ENCODE peak calls at places on chromosomes 2 and 18, in five cellular contexts. V is H1, K is trophoblast cell, Q is mesenchymal stem cell, Z is neuronal stem cell. O is an unnamed sample. For H3K79me1, the result is how much of the 10 kb centered on the place peaks cover.

GRCh38 chr2:97806738-97807618 is 93.6 kb downstream of the ZAP70 start:
- DNase-seq in V (peak), K (peak), Q (peak), Z (peak), O (peak)

GRCh38 chr2:239881561-239882320 is 143.4 kb downstream of the NDUFA10 start:
- DNase-seq in V (no peak), K (no peak), Q (no peak), Z (no peak), O (peak)

GRCh38 chr2:100654611-100655010 is 91.8 kb downstream of the PDCL3 start:
- DNase-seq in V (no peak), K (no peak), Q (no peak), Z (no peak), O (no peak)

GRCh38 chr2:105317937-105318336 is 11.6 kb downstream of the TGFBRAP1 start:
- DNase-seq in V (no peak), K (no peak), Q (no peak), Z (no peak), O (no peak)

GRCh38 chr2:61016392-61017002 is 1.0 kb upstream of the PEX13 start:
- DNase-seq in V (no peak), K (no peak), Q (no peak), Z (no peak), O (no peak)

GRCh38 chr2:96933528-96933927 is 52.9 kb downstream of the FAM178B start:
- DNase-seq in V (no peak), K (no peak), Q (no peak), Z (no peak), O (no peak)

GRCh38 chr2:137192366-137193315 is 427.3 kb downstream of the THSD7B start:
- DNase-seq in V (no peak), K (no peak), Q (peak), Z (no peak), O (no peak)

GRCh38 chr2:151007365-151007764 is 254.3 kb downstream of the RBM43 start:
- DNase-seq in V (no peak), K (no peak), Q (no peak), Z (no peak), O (no peak)

GRCh38 chr2:239824051-239824694 is 201.0 kb downstream of the NDUFA10 start:
- DNase-seq in V (peak), K (no peak), Q (no peak), Z (peak), O (peak)

GRCh38 chr18:42548493-42548892 is 567.0 kb downstream of the RIT2 start:
- DNase-seq in V (no peak), K (no peak), Q (no peak), Z (no peak), O (no peak)

GRCh38 chr2:96825057-96825456 is 9.0 kb downstream of the CNNM3 start:
- DNase-seq in V (no peak), K (no peak), Q (no peak), Z (no peak), O (no peak)

GRCh38 chr2:203361922-203362321 is 33.7 kb downstream of the ABI2 start:
- DNase-seq in V (no peak), K (no peak), Q (no peak), Z (no peak), O (no peak)

GRCh38 chr2:53896864-53897263 is 37.1 kb upstream of the GPR75 start:
- DNase-seq in V (no peak), K (no peak), Q (peak), Z (no peak), O (no peak)

GRCh38 chr2:179932786-179933185 is 71.4 kb upstream of the ZNF385B start:
- DNase-seq in V (no peak), K (no peak), Q (no peak), Z (no peak), O (no peak)

GRCh38 chr18:24274822-24275221 is 122.8 kb downstream of the OSBPL1A start:
- DNase-seq in V (no peak), K (no peak), Q (no peak), Z (no peak), O (no peak)

GRCh38 chr2:29749041-29749440 is 172.3 kb downstream of the ALK start:
- DNase-seq in V (no peak), K (no peak), Q (no peak), Z (no peak), O (no peak)

GRCh38 chr2:74746480-74746879 is 87.4 kb upstream of the HK2 start:
- DNase-seq in V (no peak), K (peak), Q (no peak), Z (no peak), O (no peak)
- H2BK12ac ChIP-seq in V (no peak), K (no peak), Q (peak), Z (no peak), O (no peak)

DNA sequence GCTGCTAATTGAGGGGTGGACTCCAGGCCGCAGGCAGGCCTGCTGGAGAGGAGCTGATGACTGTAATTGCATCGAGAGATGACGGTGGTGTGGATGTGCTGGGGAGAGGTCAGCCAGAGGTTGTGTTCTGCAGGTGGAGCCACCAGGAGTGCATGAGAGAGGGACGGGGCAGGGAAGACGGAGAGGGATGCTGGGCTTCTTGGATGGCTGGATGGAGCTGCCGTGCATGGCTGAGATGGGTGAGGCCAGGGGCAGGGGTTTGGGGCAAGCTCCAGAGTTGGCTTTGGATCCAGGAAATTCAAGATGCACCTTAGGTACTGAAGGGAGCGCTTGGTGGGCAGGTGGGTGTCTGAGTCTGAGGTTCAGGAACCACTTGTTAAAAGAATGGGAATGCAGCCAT is 77.2 kb downstream of the SH3BP4 start:
- DNase-seq in V (no peak), K (no peak), Q (no peak), Z (no peak), O (no peak)
- H3K79me1 ChIP-seq in V (under half), K (under half), Q (under half), Z (under half), O (under half)

DNA sequence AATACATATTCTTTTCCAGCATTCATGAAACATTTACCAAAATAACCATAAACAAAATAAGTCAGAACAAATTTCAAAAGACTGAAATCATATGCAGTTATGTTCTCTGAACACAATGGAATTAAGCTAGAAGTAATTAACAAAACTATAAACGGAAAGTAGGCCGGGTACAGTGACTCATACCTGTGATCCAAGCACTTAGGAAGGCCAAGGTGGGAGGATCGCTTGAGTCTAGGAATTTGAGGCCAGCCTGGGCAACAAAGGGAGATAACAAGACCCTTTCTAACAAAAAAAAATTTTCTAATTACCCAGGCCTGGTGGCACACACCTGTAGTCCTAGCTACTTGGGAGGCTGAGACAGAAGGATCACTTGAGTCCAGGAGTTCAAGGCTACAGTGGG is 14.9 kb downstream of the ATAD2B start:
- DNase-seq in V (no peak), K (peak), Q (no peak), Z (no peak), O (no peak)
- H2BK12ac ChIP-seq in V (no peak), K (no peak), Q (no peak), Z (no peak), O (no peak)

GRCh38 chr2:69059731-69060290 is 46.8 kb downstream of the ANTXR1 start:
- DNase-seq in V (no peak), K (no peak), Q (no peak), Z (no peak), O (no peak)
- H3K79me1 ChIP-seq in V (under half), K (under half), Q (under half), Z (under half), O (under half)

DNA sequence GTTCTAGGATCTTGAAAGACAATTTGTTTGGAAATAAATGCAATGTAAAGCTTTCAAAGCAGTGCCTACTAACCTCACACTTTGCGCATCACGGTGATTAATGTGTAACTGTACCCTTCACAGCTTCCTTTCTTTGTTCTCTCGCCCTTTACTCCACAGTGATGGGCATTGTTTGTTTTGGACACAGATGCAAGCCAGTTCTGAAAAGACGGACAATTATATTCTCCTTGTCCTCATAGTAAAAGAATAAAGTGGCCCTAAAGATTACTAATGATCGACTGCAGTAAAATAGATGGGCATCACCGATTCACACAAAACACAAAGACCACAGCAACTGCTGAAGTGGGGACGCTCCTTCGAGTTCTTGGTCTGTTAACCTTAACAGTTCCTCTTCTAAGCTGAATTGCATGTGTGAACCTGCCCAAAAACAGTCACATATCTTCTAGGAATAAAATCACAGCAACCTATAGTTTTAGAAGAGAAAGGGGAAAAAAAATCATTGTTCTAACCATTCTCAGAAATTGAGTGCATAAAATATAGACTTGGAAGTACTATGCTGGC is 7.7 kb downstream of the L3MBTL4 start:
- DNase-seq in V (no peak), K (no peak), Q (no peak), Z (no peak), O (no peak)
- H2BK12ac ChIP-seq in V (no peak), K (no peak), Q (no peak), Z (no peak), O (no peak)

GRCh38 chr18:8767356-8767755 is 62.0 kb downstream of the MTCL1 start:
- DNase-seq in V (no peak), K (no peak), Q (no peak), Z (no peak), O (no peak)
- H3K79me1 ChIP-seq in V (under half), K (under half), Q (under half), Z (under half), O (under half)

DNA sequence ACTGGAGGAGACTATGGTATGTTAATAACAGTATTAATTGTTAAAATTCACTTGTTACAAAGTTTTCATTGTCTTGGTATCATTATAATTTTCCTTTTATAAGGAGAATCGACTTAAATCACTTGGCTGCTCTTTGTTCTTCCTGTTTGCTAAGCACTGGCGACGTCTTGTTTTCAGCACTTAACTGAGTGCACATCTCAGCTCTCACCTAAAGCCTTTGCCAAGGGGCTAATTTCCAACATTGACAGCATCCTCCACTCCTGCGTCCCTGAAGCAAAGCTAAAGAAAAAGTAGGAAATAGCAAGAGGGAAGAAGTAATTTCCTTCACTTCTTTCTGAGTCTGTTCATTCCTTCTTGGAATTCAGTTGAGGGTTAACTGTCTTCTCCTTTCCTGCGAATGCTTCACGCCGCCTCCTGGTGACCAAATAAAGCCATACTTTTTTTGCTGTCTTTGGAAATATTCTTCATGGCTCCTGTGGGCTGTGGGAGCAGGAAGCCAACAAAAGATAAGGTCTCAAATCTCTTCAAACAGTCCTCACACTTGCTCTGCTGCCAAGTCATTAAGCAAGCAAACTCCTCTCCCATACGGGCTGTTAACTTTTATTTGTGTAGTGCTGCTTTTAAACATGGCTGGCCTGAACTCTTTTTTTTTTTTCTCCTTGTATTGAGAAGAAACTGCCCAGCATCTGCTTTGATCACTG is 100.8 kb downstream of the DPP10 start:
- DNase-seq in V (no peak), K (peak), Q (no peak), Z (no peak), O (peak)
- H2BK12ac ChIP-seq in V (no peak), K (no peak), Q (no peak), Z (no peak), O (no peak)

DNA sequence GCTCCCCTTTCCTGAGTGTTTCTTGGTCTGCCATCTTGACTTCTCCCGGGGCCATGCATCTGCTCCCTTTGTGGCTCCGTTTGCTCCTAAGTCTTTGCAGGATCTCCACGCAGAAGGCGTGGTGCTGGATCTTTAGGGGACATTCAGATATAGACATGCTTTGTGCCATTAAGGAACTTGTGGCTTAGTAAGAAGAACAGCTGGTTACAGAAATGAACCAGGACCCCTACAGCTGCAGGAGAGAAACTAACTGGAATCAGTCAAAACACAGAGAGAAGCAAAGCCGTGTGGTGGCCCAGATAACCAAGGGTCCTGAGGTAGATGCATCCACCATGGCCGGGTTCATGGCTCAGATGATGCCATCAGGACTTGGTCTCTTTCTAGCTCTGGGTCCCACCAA is 97.6 kb downstream of the SH3RF3 start:
- DNase-seq in V (no peak), K (no peak), Q (no peak), Z (no peak), O (no peak)
- H3K79me1 ChIP-seq in V (under half), K (under half), Q (half or more), Z (under half), O (under half)

GRCh38 chr18:52894801-52895200 is 554.8 kb downstream of the DCC start:
- DNase-seq in V (no peak), K (no peak), Q (no peak), Z (no peak), O (no peak)

GRCh38 chr18:52902188-52902587 is 562.2 kb downstream of the DCC start:
- DNase-seq in V (no peak), K (peak), Q (no peak), Z (no peak), O (no peak)

GRCh38 chr18:52897611-52898010 is 557.6 kb downstream of the DCC start:
- DNase-seq in V (no peak), K (no peak), Q (no peak), Z (no peak), O (no peak)
- H2BK12ac ChIP-seq in V (no peak), K (no peak), Q (no peak), Z (no peak), O (no peak)

DNA sequence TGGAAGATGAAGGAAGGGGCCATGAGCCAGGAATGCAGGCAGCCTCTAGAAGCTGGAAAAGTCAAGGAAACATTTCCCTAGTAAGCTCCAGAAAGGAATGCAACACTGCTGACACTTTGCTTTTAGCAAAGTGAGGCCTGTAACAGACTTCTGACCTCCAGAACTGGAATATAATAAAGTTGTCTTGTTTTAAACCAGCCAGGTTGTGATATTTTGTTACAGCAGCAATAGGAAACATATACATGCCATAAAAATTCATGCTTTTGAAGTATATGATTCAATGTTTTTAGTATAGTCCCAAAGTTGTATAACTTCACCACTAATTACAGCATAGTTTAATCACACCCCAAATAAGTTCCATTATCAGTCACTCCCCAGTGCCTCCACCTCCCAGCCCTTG is 15.2 kb upstream of the ZNF396 start:
- DNase-seq in V (no peak), K (no peak), Q (no peak), Z (no peak), O (no peak)
- H3K79me1 ChIP-seq in V (under half), K (under half), Q (under half), Z (under half), O (under half)